ENCODE peak calls at places on chromosomes 2 and 18, in four cellular contexts. D is SK-N-SH, J is K562, L is H1. G is an unnamed sample.

GRCh38 chr2:160664603-160665145 is 171.1 kb upstream of the RBMS1 start:
- DNase-seq in D (no peak), J (no peak), L (no peak), G (no peak)

GRCh38 chr2:240021488-240022104 is 3.5 kb downstream of the NDUFA10 start:
- DNase-seq in D (peak; percentile 85), J (peak; percentile 46), L (peak; percentile 69), G (peak; percentile 93)

GRCh38 chr2:217246108-217246507 is 386.2 kb upstream of the TNP1 start:
- DNase-seq in D (no peak), J (no peak), L (no peak), G (no peak)

GRCh38 chr2:28206786-28207185 is 185.9 kb upstream of the FOSL2 start:
- DNase-seq in D (no peak), J (no peak), L (no peak), G (no peak)

GRCh38 chr2:151669585-151670081 is 64.6 kb downstream of the NEB start:
- DNase-seq in D (no peak), J (peak; percentile 25), L (peak; percentile 21), G (no peak)

GRCh38 chr2:54370405-54371104 is 85.6 kb upstream of the SPTBN1 start:
- DNase-seq in D (no peak), J (no peak), L (no peak), G (no peak)

GRCh38 chr18:76721207-76721996 is 101.0 kb upstream of the ZNF236 start:
- DNase-seq in D (no peak), J (no peak), L (no peak), G (no peak)

GRCh38 chr2:111219285-111219684 is 98.6 kb downstream of the BCL2L11 start:
- DNase-seq in D (no peak), J (no peak), L (no peak), G (peak; percentile 38)

GRCh38 chr2:70242552-70242951 is 5.9 kb downstream of the TIA1 start:
- DNase-seq in D (no peak), J (no peak), L (no peak), G (peak; percentile 29)

GRCh38 chr18:13998571-13998970 is 83.2 kb upstream of the MC2R start:
- DNase-seq in D (no peak), J (no peak), L (no peak), G (no peak)

GRCh38 chr2:154526234-154526633 is 172.3 kb upstream of the KCNJ3 start:
- DNase-seq in D (no peak), J (no peak), L (no peak), G (no peak)

GRCh38 chr2:23571527-23572295 is 186.7 kb downstream of the KLHL29 start:
- DNase-seq in D (no peak), J (no peak), L (no peak), G (no peak)
- TF ChIP-seq CTCF in D (no peak), J (no peak), L (no peak), G (no peak)

DNA sequence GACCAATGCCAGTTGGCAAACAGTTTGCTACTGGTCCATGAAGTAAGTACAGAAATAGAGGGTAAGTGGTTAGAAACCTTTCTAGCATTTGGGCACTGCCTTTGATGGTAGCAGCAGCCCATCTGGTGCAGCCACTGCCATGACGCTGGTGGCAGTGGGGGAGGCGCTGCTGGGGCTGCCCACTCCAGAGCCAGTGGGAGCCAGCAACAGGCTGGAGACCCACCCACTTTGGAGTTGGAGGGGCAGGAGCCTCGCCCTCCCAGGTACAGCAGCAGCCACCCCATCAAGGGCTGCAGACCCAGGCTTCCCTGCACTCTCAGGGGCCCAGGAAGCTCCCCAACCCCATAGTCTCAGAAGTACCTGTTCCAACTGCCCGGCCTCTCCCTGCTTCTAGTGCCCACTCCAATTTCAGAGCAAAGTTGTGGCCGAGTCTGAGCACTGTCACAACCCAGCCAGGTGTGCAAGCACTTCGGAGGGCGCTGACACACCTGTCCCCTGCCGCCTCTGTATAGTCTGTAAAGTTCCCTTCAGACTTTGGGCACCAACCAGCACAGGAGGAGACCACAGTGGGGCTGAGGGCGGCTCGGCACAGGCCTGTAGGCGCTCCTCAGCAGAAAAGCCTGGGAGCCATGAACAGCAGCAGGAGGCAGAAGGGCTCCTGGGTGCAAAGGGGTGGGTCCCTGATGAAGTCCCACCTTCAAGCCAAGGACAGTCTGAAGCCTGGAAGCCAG is 125.6 kb upstream of the CCDC150 start:
- DNase-seq in D (no peak), J (no peak), L (no peak), G (no peak)
- TF ChIP-seq TEAD4 in D (no peak), J (no peak), L (no peak), G (no peak)

GRCh38 chr2:135785032-135785431 is 43.4 kb downstream of the UBXN4 start:
- DNase-seq in D (no peak), J (peak; percentile 26), L (no peak), G (no peak)
- TF ChIP-seq CTCF in D (no peak), J (peak; percentile 5), L (no peak), G (peak; percentile 9)

GRCh38 chr18:73947180-73947989 is 200.2 kb downstream of the FBXO15 start:
- DNase-seq in D (no peak), J (no peak), L (no peak), G (no peak)
- TF ChIP-seq TEAD4 in D (no peak), J (no peak), L (no peak), G (no peak)

GRCh38 chr18:28995319-28995718 is 818.4 kb upstream of the CDH2 start:
- DNase-seq in D (peak; percentile 7), J (no peak), L (no peak), G (no peak)
- TF ChIP-seq CTCF in D (peak; percentile 41), J (no peak), L (no peak), G (no peak)

DNA sequence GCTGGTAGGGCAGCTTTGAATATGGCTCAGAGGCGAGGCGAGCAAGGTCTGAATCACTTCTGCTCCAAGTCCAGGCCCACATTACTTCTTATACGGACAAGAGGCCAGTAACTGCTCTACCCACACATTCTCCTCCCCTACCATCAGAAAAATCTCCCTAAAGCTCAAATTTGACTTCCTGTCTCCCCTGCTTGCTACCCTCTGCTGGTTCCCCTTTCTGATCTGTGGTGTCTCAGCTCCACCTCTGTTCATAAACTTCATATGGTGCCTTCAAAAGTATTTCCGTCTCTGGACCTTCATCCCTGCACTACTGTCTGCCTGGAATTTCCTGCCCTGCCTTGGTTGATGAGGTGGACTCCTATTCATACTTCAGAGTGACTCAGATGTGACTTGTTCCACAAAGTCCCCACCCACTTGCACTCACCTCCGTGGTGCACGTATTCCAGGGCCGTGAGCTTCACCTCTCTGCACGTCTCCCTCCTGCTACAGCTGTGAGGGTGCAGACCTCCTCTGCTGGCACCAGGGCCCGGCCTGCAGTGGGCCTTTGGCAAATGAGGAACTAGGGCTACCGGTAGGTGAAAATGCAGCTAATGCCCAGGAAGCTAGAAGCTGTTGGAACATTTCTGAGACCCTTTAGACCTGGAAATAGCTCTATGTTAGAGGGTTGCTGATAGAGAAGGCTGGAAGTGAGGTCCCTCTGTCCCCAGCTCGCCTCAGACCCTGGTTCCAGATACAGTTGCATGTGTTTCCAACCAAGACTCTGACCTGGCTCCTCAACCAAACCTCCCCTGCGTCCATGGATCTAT is 24.6 kb upstream of the KCMF1 start:
- DNase-seq in D (no peak), J (no peak), L (no peak), G (no peak)
- TF ChIP-seq TEAD4 in D (peak; percentile 57), J (no peak), L (no peak), G (no peak)

DNA sequence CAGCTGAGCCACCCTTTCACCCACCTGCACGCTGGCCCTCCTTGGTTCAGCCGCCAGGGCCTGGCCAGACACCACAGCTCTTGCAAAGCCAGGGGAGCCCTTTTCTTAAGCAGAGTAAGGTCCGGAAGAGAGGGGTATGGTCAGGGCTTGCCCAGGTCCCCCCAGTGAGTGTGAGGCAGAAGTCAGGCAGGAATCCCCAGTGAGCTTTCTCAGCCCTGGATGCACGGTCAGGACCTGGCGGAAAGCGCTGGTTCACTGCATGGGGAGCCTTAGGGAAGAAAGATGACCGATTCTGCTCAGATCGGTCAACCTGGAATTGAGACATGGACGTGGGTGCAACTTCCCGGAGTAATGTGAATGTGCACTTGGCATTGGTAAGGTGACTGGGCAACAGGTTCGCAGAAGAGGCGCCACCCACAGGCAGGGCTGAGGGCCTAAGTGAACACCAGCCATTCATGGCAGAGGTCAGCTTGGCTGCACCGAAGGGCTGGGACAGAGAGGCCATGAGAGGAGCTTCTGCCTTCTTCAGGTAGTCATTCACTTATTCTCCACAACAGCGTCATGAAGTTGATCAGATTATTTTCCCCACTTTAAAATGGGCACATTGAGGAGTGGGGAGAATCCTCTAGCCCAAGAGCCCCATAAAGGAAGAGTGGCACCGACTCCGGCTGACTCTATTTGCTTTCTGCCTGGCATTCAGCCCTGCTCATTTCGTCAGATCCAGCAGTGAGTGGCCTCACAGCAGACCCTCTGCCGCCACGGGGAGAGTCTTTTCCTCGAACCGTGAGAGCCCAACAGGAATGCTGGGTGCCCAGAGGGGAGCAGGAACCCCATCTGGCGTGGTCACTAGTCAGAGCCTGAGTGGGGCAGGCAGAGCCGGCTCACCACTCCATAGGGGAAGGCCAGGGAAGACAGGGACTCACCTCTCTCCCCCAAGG is 35.8 kb downstream of the SCTR start:
- DNase-seq in D (no peak), J (no peak), L (no peak), G (no peak)
- TF ChIP-seq CTCF in D (no peak), J (no peak), L (peak; percentile 70), G (no peak)

GRCh38 chr2:195022514-195022842 is 634.5 kb upstream of the SLC39A10 start:
- DNase-seq in D (no peak), J (no peak), L (no peak), G (no peak)

GRCh38 chr2:195018462-195018861 is 638.6 kb upstream of the SLC39A10 start:
- DNase-seq in D (no peak), J (no peak), L (no peak), G (no peak)

GRCh38 chr2:195017890-195018289 is 639.1 kb upstream of the SLC39A10 start:
- DNase-seq in D (no peak), J (no peak), L (no peak), G (no peak)

GRCh38 chr2:195026261-195026660 is 630.8 kb upstream of the SLC39A10 start:
- DNase-seq in D (no peak), J (no peak), L (no peak), G (no peak)

DNA sequence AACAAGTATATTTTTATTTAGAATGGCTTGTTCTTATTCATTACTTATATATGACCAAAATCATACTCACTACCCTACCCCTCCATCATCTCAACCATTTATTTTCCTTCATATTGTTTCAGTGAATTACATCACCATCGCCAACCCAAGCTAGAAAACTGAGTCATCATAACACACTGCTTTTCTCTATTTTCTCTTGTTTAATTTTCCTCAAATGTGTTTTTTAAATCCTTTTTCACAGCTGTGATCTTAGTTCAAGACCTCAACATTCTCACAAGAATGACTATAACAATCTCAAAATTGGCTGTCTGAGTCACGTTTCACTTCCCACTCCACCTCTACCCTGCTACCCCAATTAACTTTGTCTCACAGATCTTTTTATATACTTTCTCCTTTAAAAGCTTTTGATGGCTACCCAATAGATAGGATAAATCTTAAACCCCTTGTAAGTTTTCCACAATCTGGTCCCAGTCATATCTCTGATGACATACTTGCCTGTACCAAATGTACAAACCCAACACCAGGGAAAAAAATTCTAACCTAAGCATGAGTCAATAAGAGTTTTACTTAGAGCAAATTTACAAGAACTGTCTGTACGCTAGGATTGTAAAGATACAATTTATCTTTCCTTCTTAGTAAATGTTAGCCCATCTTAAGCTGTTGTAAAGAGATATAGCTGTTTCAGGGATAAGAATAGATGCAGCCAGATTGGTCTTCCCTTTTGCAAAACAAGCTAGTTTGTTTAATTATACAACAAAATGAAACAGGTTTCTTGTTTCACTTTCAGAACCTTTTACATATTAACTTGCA is 635.1 kb upstream of the SLC39A10 start:
- DNase-seq in D (no peak), J (no peak), L (no peak), G (no peak)
- TF ChIP-seq TEAD4 in D (no peak), J (no peak), L (no peak), G (no peak)

DNA sequence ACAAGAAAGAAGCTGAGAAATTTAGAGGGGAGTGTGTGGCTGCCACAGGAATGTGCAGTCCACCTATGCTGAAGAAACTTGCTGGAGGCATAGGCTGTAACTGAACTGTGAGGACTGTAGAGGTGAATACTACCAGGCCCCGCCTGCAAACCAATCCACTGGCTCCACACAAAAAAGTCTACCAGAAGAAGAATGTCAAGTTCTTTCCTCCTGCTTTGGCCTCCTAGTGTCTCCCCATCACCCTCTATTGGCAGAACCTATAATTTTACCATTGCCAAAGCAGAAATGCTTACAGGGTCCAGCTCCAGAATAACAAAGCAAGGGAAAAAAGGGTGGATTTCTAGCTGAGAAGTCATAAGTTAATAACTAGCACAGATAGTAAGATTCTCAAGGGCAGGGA is 5.9 kb upstream of the ATP5MC3 start:
- DNase-seq in D (peak; percentile 8), J (no peak), L (no peak), G (no peak)
- TF ChIP-seq CTCF in D (peak; percentile 33), J (peak; percentile 74), L (no peak), G (no peak)

G was measured in WTC11.